ENCODE peak calls at places on chromosomes 16 and 17, in four cellular contexts. F is HL-60, B is K562, A is GM12878. E is an unnamed sample.

GRCh38 chr17:50660042-50660886 is 25.6 kb downstream of the ABCC3 start:
- DNase-seq in A (no peak), F (peak; percentile 76), B (peak; percentile 56), E (no peak)

GRCh38 chr17:47276868-47277267 is 23.2 kb downstream of the ITGB3 start:
- DNase-seq in A (no peak), B (peak; percentile 26), F (no peak), E (no peak)

GRCh38 chr17:1730345-1731193 is 6.1 kb downstream of the WDR81 start:
- DNase-seq in B (peak; percentile 96), F (peak; percentile 73), A (no peak), E (no peak)

GRCh38 chr17:80925668-80926067 is 66.0 kb upstream of the CHMP6 start:
- DNase-seq in F (no peak), B (no peak), A (no peak), E (no peak)

GRCh38 chr17:47253541-47254402 is at the start of gene ITGB3:
- DNase-seq in F (peak; percentile 47), A (no peak), B (peak; percentile 90), E (peak; percentile 79)

GRCh38 chr17:59476413-59476812 is 89.0 kb upstream of the DHX40 start:
- DNase-seq in B (no peak), F (no peak), A (no peak), E (no peak)

GRCh38 chr16:67207857-67208524 is 9.1 kb downstream of the ELMO3 start:
- DNase-seq in A (no peak), F (no peak), B (peak; percentile 57), E (no peak)

GRCh38 chr17:42118545-42118944 is 2.6 kb downstream of the KAT2A start:
- DNase-seq in A (no peak), F (no peak), B (peak; percentile 59), E (no peak)

GRCh38 chr17:49836111-49837030 is 11.5 kb downstream of the TAC4 start:
- DNase-seq in A (no peak), B (no peak), F (no peak), E (no peak)

GRCh38 chr17:49106366-49107210 is 26.0 kb upstream of the B4GALNT2 start:
- DNase-seq in A (no peak), F (no peak), B (peak; percentile 33), E (no peak)

GRCh38 chr16:24322106-24322505 is 66.0 kb downstream of the CACNG3 start:
- DNase-seq in F (no peak), A (no peak), B (no peak), E (no peak)

GRCh38 chr17:30964878-30965277 is 6.0 kb upstream of the RNF135 start:
- DNase-seq in B (no peak), F (no peak), A (no peak), E (no peak)

GRCh38 chr17:19568016-19568350 is 34.3 kb downstream of the SLC47A1 start:
- DNase-seq in B (no peak), F (no peak), A (no peak), E (no peak)

GRCh38 chr16:20137194-20137593 is 63.5 kb upstream of the GPR139 start:
- DNase-seq in B (no peak), A (no peak), F (no peak), E (no peak)

GRCh38 chr17:60138769-60139437 is 10.9 kb upstream of the CA4 start:
- DNase-seq in B (no peak), F (no peak), A (no peak), E (no peak)

GRCh38 chr16:11795887-11796226 is 1.2 kb downstream of the ZC3H7A start:
- DNase-seq in A (no peak), B (no peak), F (no peak), E (no peak)

GRCh38 chr16:11797957-11798299 is 870 bp upstream of the ZC3H7A start:
- DNase-seq in B (peak; percentile 36), F (no peak), A (no peak), E (no peak)

GRCh38 chr16:11797166-11797956 is at the start of gene ZC3H7A:
- DNase-seq in A (peak; percentile 82), B (peak; percentile 98), F (peak; percentile 94), E (peak; percentile 91)

GRCh38 chr16:11794991-11795886 is 1.8 kb downstream of the ZC3H7A start:
- DNase-seq in A (no peak), B (peak; percentile 35), F (no peak), E (no peak)

DNA sequence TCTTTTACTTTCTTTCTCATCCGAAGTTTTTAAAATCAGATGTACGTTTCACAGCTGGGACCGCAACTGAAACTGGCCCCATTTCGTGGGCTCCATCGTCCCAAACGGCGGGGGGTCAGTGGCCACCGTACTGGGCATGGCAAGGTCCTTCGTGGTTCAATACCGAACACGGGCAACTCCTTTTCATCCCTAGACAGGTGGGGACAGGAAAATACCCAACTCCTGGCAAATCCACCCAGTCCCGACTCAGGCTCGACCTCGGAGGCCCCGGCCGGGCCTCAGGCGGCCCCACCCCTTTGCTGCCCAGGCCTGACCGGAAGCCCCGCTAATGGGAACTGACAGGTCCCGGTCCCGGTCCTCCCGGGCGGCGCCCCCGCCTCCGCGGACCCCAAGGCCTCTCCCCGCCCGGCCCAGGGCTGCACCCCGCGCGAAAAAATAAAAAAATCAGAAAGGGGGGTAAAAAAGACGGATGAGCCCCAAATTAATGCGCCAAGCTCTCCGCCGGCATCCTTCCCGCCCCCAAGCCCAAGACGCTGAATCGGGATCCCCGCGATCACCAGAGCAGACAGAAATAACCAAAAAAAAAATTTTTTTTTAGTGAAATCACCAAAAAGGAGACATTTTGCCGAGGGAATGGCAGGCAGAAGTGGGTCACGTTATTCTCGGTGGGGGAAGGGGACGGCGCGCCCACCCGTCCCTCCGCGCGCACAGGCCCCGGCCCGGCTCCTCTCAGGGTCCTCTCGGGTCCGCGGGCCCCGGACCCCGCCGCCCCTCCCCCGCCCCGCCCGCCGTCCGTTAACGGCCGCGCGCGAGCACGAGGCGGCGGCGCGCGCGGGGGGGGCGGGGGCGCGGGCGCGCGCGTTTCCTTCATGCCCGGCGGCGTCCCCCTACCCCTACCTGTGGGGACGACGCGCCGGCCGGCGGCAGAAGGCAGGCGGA is 562 bp downstream of the ZC3H7A start:
- DNase-seq in A (no peak), F (no peak), B (peak; percentile 73), E (no peak)
- TF ChIP-seq SPI1 in A (no peak), F (no peak), B (no peak), E (no peak)

DNA sequence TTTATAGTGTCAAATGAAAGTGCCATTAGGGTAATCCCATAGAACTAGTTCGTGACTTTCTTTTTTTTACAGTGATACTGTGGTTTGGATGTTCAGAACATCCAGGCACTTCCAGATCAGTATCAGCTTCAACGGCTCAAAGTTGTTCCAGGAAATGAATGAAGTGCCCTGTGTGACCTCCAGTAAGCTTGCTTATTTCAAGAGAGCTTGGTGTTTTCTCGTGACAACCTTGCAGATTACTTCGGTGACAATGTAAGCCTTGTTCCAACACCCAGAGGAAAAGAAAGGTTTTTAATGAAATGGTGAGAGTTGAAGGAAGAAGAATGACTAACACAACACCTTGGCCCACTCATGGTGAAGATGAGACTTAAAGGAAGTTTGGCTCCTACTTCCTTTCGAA is 15.9 kb upstream of the KCNJ16 start:
- DNase-seq in B (peak; percentile 52), A (no peak), F (no peak), E (no peak)
- TF ChIP-seq SPI1 in B (no peak), A (no peak), F (no peak), E (no peak)

GRCh38 chr16:86590501-86591144 is 12.3 kb downstream of the FOXL1 start:
- DNase-seq in B (no peak), F (no peak), A (no peak), E (no peak)
- TF ChIP-seq SPI1 in B (no peak), F (no peak), A (no peak), E (no peak)

GRCh38 chr17:68851875-68852274 is 103.3 kb downstream of the ABCA8 start:
- DNase-seq in B (no peak), A (no peak), F (no peak), E (no peak)

GRCh38 chr17:68843522-68843921 is 111.7 kb downstream of the ABCA8 start:
- DNase-seq in A (peak; percentile 21), F (no peak), B (no peak), E (no peak)

GRCh38 chr17:68849673-68850260 is 105.4 kb downstream of the ABCA8 start:
- DNase-seq in F (no peak), B (no peak), A (no peak), E (no peak)

GRCh38 chr17:68853439-68853838 is 101.8 kb downstream of the ABCA8 start:
- DNase-seq in F (no peak), A (no peak), B (no peak), E (no peak)

DNA sequence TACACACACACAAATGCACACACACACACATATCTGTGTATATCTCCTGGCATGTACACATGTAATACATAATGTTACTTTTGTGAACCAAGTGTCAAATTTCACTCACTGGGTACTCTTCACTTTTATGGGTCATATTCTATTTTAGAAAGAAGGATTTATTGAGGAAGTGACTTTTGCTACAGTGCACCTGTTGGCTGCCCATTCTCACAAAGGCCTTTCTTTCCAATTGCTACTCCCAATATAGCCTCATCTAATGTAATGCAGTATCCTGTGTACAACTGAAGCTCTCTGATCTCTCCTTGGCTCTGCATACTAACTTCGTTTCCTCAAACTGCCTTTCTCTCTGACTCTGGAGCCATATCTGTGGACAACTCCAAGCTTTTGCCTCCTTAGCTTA is 107.5 kb downstream of the ABCA8 start:
- DNase-seq in F (no peak), B (no peak), A (no peak), E (no peak)
- TF ChIP-seq SPI1 in F (no peak), B (no peak), A (no peak), E (no peak)

DNA sequence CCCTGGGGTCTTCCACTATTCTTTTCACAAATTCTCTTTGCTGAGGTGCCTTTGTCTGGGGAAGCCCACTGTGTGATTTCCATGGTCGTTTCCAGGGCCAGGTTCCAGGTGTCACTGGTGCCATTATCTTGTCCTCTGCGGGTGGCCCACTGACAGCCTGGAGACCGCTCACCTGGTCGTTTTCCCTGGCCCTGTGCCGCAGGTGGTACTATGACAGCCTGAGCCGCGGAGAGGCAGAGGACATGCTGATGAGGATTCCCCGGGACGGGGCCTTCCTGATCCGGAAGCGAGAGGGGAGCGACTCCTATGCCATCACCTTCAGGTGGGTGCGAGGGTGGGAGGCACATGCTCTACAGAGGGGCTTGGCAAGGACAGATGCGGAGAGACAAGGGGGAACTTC is 98.9 kb downstream of the SDR42E1 start:
- DNase-seq in A (no peak), F (no peak), B (no peak), E (no peak)
- TF ChIP-seq SPI1 in A (no peak), F (no peak), B (no peak), E (no peak)

GRCh38 chr17:29518359-29518758 is 48.5 kb downstream of the ABHD15 start:
- DNase-seq in F (no peak), B (no peak), A (no peak), E (no peak)

GRCh38 chr17:29510953-29511352 is 55.9 kb downstream of the ABHD15 start:
- DNase-seq in F (no peak), B (no peak), A (no peak), E (no peak)

DNA sequence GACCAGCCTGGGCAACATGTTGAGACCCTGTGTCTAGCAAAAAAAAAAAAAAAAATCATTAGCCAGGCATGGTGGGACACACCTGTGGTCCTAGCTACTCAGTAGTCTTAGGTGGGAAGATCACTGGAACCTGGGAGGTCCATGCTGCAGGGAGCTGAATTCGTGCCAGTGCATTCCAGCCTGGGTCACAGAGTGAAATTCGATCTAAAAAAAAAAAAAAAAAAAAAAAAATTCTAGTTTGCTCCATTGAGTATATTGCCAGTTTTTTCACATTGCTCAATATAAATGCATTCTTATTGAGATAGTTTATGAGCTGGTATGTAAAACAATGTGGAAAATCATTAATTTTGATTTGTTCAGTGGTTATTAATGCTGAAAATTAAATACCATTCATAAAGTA is 52.0 kb downstream of the ABHD15 start:
- DNase-seq in F (no peak), A (no peak), B (no peak), E (no peak)
- TF ChIP-seq SPI1 in F (no peak), A (no peak), B (no peak), E (no peak)

E was measured in GM12891.